ENCODE peak calls at places on chromosomes 16 and 17, in five cellular contexts. One of them, this sample, is unnamed.
A peak's percentile ranks its signal among the peaks of the same experiment; 100 is the strongest.

GRCh38 chr16:17224859-17225258 is 245.9 kb downstream of the XYLT1 start:
- DNase-seq in H1: no peak
- DNase-seq in K562: no peak
- DNase-seq in HepG2: no peak
- DNase-seq in GM12878: no peak
- DNase-seq in this sample: no peak

GRCh38 chr17:18371455-18371854 is 6.1 kb upstream of the EVPLL start:
- DNase-seq in H1: no peak
- DNase-seq in K562: no peak
- DNase-seq in HepG2: no peak
- DNase-seq in GM12878: peak; percentile 20
- DNase-seq in this sample: no peak

GRCh38 chr16:15518412-15519351 is 84.3 kb downstream of the BMERB1 start:
- DNase-seq in H1: no peak
- DNase-seq in K562: no peak
- DNase-seq in HepG2: no peak
- DNase-seq in GM12878: no peak
- DNase-seq in this sample: no peak

GRCh38 chr17:37438141-37438540 is 31.5 kb downstream of the TADA2A start:
- DNase-seq in H1: no peak
- DNase-seq in K562: no peak
- DNase-seq in HepG2: no peak
- DNase-seq in GM12878: no peak
- DNase-seq in this sample: peak; percentile 65

GRCh38 chr17:69232650-69233049 is 4.0 kb upstream of the ABCA10 start:
- DNase-seq in H1: no peak
- DNase-seq in K562: no peak
- DNase-seq in HepG2: no peak
- DNase-seq in GM12878: no peak
- DNase-seq in this sample: no peak

GRCh38 chr16:64061621-64062020 is 1060.2 kb downstream of the CDH11 start:
- DNase-seq in H1: no peak
- DNase-seq in K562: no peak
- DNase-seq in HepG2: no peak
- DNase-seq in GM12878: no peak
- DNase-seq in this sample: no peak

GRCh38 chr16:67150058-67150832 is 553 bp downstream of the B3GNT9 start:
- DNase-seq in H1: no peak
- DNase-seq in K562: peak; percentile 81
- DNase-seq in HepG2: no peak
- DNase-seq in GM12878: no peak
- DNase-seq in this sample: peak; percentile 83

GRCh38 chr17:11372692-11373091 is 131.7 kb downstream of the SHISA6 start:
- DNase-seq in H1: no peak
- DNase-seq in K562: no peak
- DNase-seq in HepG2: no peak
- DNase-seq in GM12878: no peak
- DNase-seq in this sample: no peak

GRCh38 chr16:85473909-85474640 is 139.0 kb upstream of the GSE1 start:
- DNase-seq in H1: no peak
- DNase-seq in K562: peak; percentile 37
- DNase-seq in HepG2: no peak
- DNase-seq in GM12878: no peak
- DNase-seq in this sample: no peak

DNA sequence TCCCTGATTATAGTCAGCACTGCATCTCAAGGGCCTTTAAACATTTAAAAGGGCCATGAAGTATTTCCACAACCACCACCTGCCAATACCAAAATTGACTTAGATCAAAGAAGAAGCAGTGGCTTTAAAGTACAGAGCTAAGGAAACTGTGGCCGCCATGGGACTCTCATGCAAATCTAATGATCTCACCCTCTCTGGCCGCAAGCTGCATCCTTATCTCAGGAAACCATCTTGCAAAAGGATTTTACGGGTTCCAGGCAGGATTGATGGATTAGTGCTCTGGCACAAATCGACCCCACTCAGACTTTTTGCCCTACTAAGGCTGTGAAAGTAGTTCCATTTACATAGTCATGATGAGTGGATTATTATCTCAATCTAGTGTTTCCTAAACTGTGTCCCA is 22.6 kb downstream of the CDRT4 start:
- DNase-seq in H1: no peak
- DNase-seq in K562: peak; percentile 44
- DNase-seq in HepG2: no peak
- DNase-seq in GM12878: no peak
- DNase-seq in this sample: no peak
- H3K4me2 ChIP-seq in H1: no peak overlapping the region
- H3K4me2 ChIP-seq in K562: no peak overlapping the region
- H3K4me2 ChIP-seq in HepG2: no peak overlapping the region
- H3K4me2 ChIP-seq in GM12878: no peak overlapping the region
- H3K4me2 ChIP-seq in this sample: no peak overlapping the region

GRCh38 chr17:42509916-42510315 is 26.1 kb upstream of the NAGLU start:
- DNase-seq in H1: no peak
- DNase-seq in K562: no peak
- DNase-seq in HepG2: no peak
- DNase-seq in GM12878: no peak
- DNase-seq in this sample: no peak
- TF ChIP-seq CREB1 in H1: no peak
- TF ChIP-seq CREB1 in K562: no peak
- TF ChIP-seq CREB1 in HepG2: no peak
- TF ChIP-seq CREB1 in GM12878: no peak
- TF ChIP-seq CREB1 in this sample: no peak

GRCh38 chr17:57273471-57273870 is 17.1 kb downstream of the MSI2 start:
- DNase-seq in H1: no peak
- DNase-seq in K562: no peak
- DNase-seq in HepG2: no peak
- DNase-seq in GM12878: no peak
- DNase-seq in this sample: no peak
- H3K4me2 ChIP-seq in H1: no peak overlapping the region
- H3K4me2 ChIP-seq in K562: no peak overlapping the region
- H3K4me2 ChIP-seq in HepG2: no peak overlapping the region
- H3K4me2 ChIP-seq in GM12878: no peak overlapping the region
- H3K4me2 ChIP-seq in this sample: no peak overlapping the region

GRCh38 chr16:12819126-12820117 is 15.7 kb upstream of the CPPED1 start:
- DNase-seq in H1: no peak
- DNase-seq in K562: peak; percentile 80
- DNase-seq in HepG2: peak; percentile 79
- DNase-seq in GM12878: peak; percentile 24
- DNase-seq in this sample: peak; percentile 83
- TF ChIP-seq CREB1 in H1: no peak
- TF ChIP-seq CREB1 in K562: no peak
- TF ChIP-seq CREB1 in HepG2: no peak
- TF ChIP-seq CREB1 in GM12878: no peak
- TF ChIP-seq CREB1 in this sample: no peak

DNA sequence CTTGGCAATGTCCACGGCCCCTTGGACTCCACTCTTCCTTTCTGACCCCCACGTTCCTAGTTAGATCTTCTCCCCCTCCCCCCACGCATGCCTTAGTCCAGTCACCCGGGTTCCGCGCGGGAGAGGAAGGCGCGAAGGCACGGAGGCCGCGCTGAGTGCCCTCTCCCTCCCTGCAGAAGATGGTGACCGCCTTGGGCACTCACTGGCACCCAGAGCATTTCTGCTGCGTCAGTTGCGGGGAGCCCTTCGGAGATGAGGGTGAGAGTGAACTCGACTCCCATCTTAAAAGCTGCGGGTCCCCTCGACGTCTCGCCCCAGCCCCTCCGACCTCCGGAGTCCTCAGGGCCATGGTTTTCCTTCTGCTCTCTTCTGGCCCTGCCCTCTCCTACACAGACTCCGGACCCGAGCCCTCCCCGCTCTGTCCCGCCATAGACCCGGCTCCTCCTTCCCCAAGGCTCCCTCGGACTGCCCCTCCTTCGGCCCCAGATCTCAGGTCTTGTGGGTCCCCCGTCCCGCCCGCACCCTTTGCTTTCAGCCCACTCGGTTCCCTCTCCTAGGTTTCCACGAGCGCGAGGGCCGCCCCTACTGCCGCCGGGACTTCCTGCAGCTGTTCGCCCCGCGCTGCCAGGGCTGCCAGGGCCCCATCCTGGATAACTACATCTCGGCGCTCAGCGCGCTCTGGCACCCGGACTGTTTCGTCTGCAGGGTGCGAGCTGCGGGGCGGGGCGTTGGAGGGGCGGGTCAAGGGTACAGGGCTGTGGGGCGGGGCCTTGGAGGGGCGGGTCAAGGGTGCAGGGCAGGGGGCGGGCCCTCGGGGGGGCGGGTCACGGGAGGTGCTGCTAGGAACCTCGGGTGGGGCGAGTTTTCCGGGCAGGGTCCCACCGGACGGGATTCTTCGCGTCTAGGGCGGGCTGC is 4.6 kb downstream of the TGFB1I1 start:
- DNase-seq in H1: no peak
- DNase-seq in K562: peak; percentile 90
- DNase-seq in HepG2: peak; percentile 63
- DNase-seq in GM12878: no peak
- DNase-seq in this sample: peak; percentile 88
- H3K4me2 ChIP-seq in H1: peak overlapping the region; percentile 62
- H3K4me2 ChIP-seq in K562: peak overlapping the region; percentile 85
- H3K4me2 ChIP-seq in HepG2: peak overlapping the region; percentile 100
- H3K4me2 ChIP-seq in GM12878: peak overlapping the region; percentile 84
- H3K4me2 ChIP-seq in this sample: peak overlapping the region; percentile 98

GRCh38 chr17:55660171-55660886 is 62.3 kb downstream of the TMEM100 start:
- DNase-seq in H1: no peak
- DNase-seq in K562: no peak
- DNase-seq in HepG2: peak; percentile 9
- DNase-seq in GM12878: no peak
- DNase-seq in this sample: no peak
- TF ChIP-seq CREB1 in H1: no peak
- TF ChIP-seq CREB1 in K562: no peak
- TF ChIP-seq CREB1 in HepG2: no peak
- TF ChIP-seq CREB1 in GM12878: no peak
- TF ChIP-seq CREB1 in this sample: no peak

GRCh38 chr16:53870831-53871230 is 166.9 kb downstream of the FTO start:
- DNase-seq in H1: no peak
- DNase-seq in K562: no peak
- DNase-seq in HepG2: no peak
- DNase-seq in GM12878: no peak
- DNase-seq in this sample: no peak

GRCh38 chr16:53864819-53865491 is 161.0 kb downstream of the FTO start:
- DNase-seq in H1: no peak
- DNase-seq in K562: no peak
- DNase-seq in HepG2: peak; percentile 25
- DNase-seq in GM12878: no peak
- DNase-seq in this sample: no peak

GRCh38 chr16:53866520-53866919 is 162.6 kb downstream of the FTO start:
- DNase-seq in H1: no peak
- DNase-seq in K562: no peak
- DNase-seq in HepG2: no peak
- DNase-seq in GM12878: no peak
- DNase-seq in this sample: no peak

GRCh38 chr16:53863861-53864260 is 159.9 kb downstream of the FTO start:
- DNase-seq in H1: no peak
- DNase-seq in K562: no peak
- DNase-seq in HepG2: no peak
- DNase-seq in GM12878: no peak
- DNase-seq in this sample: no peak

DNA sequence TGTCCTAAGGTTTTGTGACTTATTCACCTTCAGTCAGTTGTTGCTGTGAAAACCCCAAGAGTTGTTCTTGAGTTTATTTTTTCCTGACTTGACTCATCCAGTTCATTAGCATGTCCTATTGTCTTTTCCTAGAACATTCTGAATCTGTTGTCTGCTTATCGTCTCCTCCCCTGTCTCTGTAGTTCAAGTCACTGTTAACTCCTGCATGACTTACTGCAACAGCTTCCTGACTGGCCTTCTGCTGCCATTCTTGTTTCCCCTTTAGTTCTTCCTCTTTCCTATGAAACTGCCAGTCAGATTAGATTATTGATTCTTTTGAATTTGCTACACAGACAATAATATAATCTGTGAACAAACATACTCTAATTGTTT is 161.5 kb downstream of the FTO start:
- DNase-seq in H1: peak; percentile 9
- DNase-seq in K562: peak; percentile 18
- DNase-seq in HepG2: no peak
- DNase-seq in GM12878: peak; percentile 32
- DNase-seq in this sample: peak; percentile 49
- H3K4me2 ChIP-seq in H1: no peak overlapping the region
- H3K4me2 ChIP-seq in K562: no peak overlapping the region
- H3K4me2 ChIP-seq in HepG2: no peak overlapping the region
- H3K4me2 ChIP-seq in GM12878: no peak overlapping the region
- H3K4me2 ChIP-seq in this sample: peak overlapping the region; percentile 17

GRCh38 chr17:680554-680953 is 34.1 kb downstream of the VPS53 start:
- DNase-seq in H1: no peak
- DNase-seq in K562: no peak
- DNase-seq in HepG2: no peak
- DNase-seq in GM12878: no peak
- DNase-seq in this sample: no peak
- TF ChIP-seq CREB1 in H1: no peak
- TF ChIP-seq CREB1 in K562: no peak
- TF ChIP-seq CREB1 in HepG2: no peak
- TF ChIP-seq CREB1 in GM12878: no peak
- TF ChIP-seq CREB1 in this sample: no peak

DNA sequence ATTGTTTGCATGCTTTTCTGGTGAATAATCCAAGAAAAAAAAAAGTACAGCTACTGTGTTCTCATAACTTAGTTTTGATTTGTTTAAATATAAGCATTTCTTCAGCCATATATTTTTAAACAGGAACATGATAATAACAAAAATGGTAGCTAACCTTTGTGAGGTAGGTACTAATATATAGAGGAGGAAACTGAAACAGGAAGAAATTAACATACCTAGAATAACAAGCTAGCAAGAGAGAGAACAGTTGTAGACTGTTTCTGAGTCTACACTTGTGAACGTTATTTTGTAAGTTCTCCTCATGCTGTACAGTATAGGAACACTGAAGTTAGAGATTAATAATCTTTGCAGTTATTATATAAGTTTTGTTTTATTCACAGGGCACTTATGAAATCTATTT is 49.3 kb downstream of the NSRP1 start:
- DNase-seq in H1: no peak
- DNase-seq in K562: no peak
- DNase-seq in HepG2: no peak
- DNase-seq in GM12878: no peak
- DNase-seq in this sample: no peak
- H3K4me2 ChIP-seq in H1: no peak overlapping the region
- H3K4me2 ChIP-seq in K562: no peak overlapping the region
- H3K4me2 ChIP-seq in HepG2: no peak overlapping the region
- H3K4me2 ChIP-seq in GM12878: peak overlapping the region; percentile 7
- H3K4me2 ChIP-seq in this sample: no peak overlapping the region

This sample was measured in GM23338.